ENCODE peak calls at places on chromosome 1, in seven cellular contexts. I, X, T, U, Y, L and Q are unnamed samples. For H3K9me3, the result is how much of the 10 kb centered on the place peaks cover.

GRCh38 chr1:111378806-111379205 is 48.7 kb downstream of the OVGP1 start:
- DNase-seq in I (no peak), X (no peak), T (no peak), U (no peak), Y (no peak), L (no peak), Q (no peak)

GRCh38 chr1:215081566-215082531 is 688 bp upstream of the KCNK2 start:
- DNase-seq in I (no peak), X (peak), T (no peak), U (no peak), Y (no peak), L (no peak), Q (peak)

GRCh38 chr1:9473032-9473792 is 66.1 kb upstream of the SLC25A33 start:
- DNase-seq in I (peak), X (no peak), T (peak), U (no peak), Y (no peak), L (peak), Q (peak)

GRCh38 chr1:156743367-156744302 is 2.7 kb upstream of the MRPL24 start:
- DNase-seq in I (no peak), X (no peak), T (no peak), U (no peak), Y (no peak), L (no peak), Q (no peak)

GRCh38 chr1:173122958-173123852 is 72.5 kb upstream of the TNFSF18 start:
- DNase-seq in I (peak), X (peak), T (peak), U (peak), Y (no peak), L (peak), Q (peak)

GRCh38 chr1:199742547-199742946 is 285.0 kb upstream of the NR5A2 start:
- DNase-seq in I (no peak), X (no peak), T (no peak), U (no peak), Y (no peak), L (peak), Q (no peak)

GRCh38 chr1:76726251-76726650 is 141.0 kb upstream of the ST6GALNAC5 start:
- DNase-seq in I (no peak), X (no peak), T (no peak), U (no peak), Y (no peak), L (no peak), Q (no peak)

GRCh38 chr1:113683384-113684152 is 75.7 kb downstream of the PHTF1 start:
- DNase-seq in I (no peak), X (no peak), T (no peak), U (no peak), Y (no peak), L (no peak), Q (no peak)

GRCh38 chr1:175630076-175630475 is 113.3 kb downstream of the TNR start:
- DNase-seq in I (no peak), X (no peak), T (no peak), U (no peak), Y (no peak), L (no peak), Q (no peak)

GRCh38 chr1:175322109-175322508 is 129.5 kb upstream of the KIAA0040 start:
- DNase-seq in I (no peak), X (no peak), T (no peak), U (no peak), Y (no peak), L (no peak), Q (no peak)

GRCh38 chr1:176241385-176242015 is 34.4 kb upstream of the COP1 start:
- DNase-seq in I (no peak), X (no peak), T (no peak), U (no peak), Y (no peak), L (peak), Q (no peak)

GRCh38 chr1:211541715-211542477 is 37.1 kb downstream of the SLC30A1 start:
- DNase-seq in I (no peak), X (peak), T (no peak), U (no peak), Y (no peak), L (no peak), Q (no peak)

GRCh38 chr1:56577859-56578663 is 1.3 kb downstream of the PLPP3 start:
- DNase-seq in I (peak), X (peak), T (peak), U (peak), Y (no peak), L (no peak), Q (peak)

GRCh38 chr1:181119076-181119989 is 30.8 kb downstream of the IER5 start:
- DNase-seq in I (no peak), X (no peak), T (no peak), U (no peak), Y (no peak), L (no peak), Q (no peak)

GRCh38 chr1:94389298-94389697 is 28.9 kb upstream of the ABCD3 start:
- DNase-seq in I (no peak), X (no peak), T (no peak), U (no peak), Y (no peak), L (no peak), Q (no peak)

GRCh38 chr1:15993666-15994065 is 10.4 kb upstream of the SRARP start:
- DNase-seq in I (no peak), X (no peak), T (no peak), U (no peak), Y (no peak), L (no peak), Q (no peak)

GRCh38 chr1:40385437-40386310 is 12.1 kb downstream of the SMAP2 start:
- DNase-seq in I (no peak), X (no peak), T (no peak), U (no peak), Y (peak), L (no peak), Q (no peak)

GRCh38 chr1:201933840-201934430 is 12.4 kb downstream of the LMOD1 start:
- DNase-seq in I (no peak), X (no peak), T (no peak), U (no peak), Y (no peak), L (no peak), Q (no peak)

GRCh38 chr1:150619576-150620509 is 9.6 kb downstream of the ENSA start:
- DNase-seq in I (no peak), X (no peak), T (no peak), U (no peak), Y (peak), L (no peak), Q (no peak)

GRCh38 chr1:116252785-116253184 is 120.3 kb upstream of the ATP1A1 start:
- DNase-seq in I (no peak), X (no peak), T (no peak), U (no peak), Y (no peak), L (no peak), Q (no peak)

GRCh38 chr1:87805661-87806376 is 477.1 kb downstream of the LMO4 start:
- DNase-seq in I (no peak), X (no peak), T (no peak), U (no peak), Y (no peak), L (peak), Q (no peak)

GRCh38 chr1:37034301-37035013 is at the start of gene GRIK3:
- DNase-seq in I (no peak), X (no peak), T (no peak), U (no peak), Y (no peak), L (no peak), Q (no peak)

GRCh38 chr1:231016234-231016633 is 23.8 kb downstream of the FAM89A start:
- DNase-seq in I (no peak), X (no peak), T (no peak), U (no peak), Y (no peak), L (no peak), Q (no peak)

GRCh38 chr1:43597028-43597427 is 52.9 kb upstream of the KDM4A start:
- DNase-seq in I (no peak), X (no peak), T (no peak), U (no peak), Y (no peak), L (no peak), Q (no peak)

GRCh38 chr1:9280015-9280860 is 12.5 kb upstream of the SPSB1 start:
- DNase-seq in I (no peak), X (peak), T (no peak), U (no peak), Y (no peak), L (no peak), Q (peak)

GRCh38 chr1:69534829-69535228 is 32.9 kb upstream of the LRRC7 start:
- DNase-seq in I (no peak), X (no peak), T (no peak), U (no peak), Y (no peak), L (no peak), Q (no peak)

DNA sequence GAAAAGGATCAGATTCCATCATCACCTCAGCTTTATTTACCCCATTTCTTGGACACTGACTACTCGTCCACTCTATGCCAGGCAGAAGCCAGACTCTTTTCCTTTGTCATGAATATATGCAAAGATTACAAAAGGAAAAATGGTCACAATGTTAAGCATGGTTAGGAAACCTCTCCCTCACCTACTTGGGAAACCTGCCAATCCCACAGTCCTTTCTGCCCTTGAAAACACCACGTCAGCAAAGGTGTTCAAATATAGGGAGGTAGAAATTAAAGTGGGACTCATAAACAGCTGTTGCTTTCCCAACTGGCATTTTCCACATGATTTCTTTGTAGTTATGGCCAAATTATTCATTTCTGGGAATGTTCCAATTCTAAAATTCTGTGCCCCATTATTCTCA is 16.2 kb upstream of the ATP13A2 start:
- DNase-seq in I (no peak), X (no peak), T (no peak), U (no peak), Y (no peak), L (no peak), Q (no peak)
- H3K27ac ChIP-seq in I (no peak), X (peak), T (no peak), U (peak), Y (no peak), L (no peak), Q (no peak)

DNA sequence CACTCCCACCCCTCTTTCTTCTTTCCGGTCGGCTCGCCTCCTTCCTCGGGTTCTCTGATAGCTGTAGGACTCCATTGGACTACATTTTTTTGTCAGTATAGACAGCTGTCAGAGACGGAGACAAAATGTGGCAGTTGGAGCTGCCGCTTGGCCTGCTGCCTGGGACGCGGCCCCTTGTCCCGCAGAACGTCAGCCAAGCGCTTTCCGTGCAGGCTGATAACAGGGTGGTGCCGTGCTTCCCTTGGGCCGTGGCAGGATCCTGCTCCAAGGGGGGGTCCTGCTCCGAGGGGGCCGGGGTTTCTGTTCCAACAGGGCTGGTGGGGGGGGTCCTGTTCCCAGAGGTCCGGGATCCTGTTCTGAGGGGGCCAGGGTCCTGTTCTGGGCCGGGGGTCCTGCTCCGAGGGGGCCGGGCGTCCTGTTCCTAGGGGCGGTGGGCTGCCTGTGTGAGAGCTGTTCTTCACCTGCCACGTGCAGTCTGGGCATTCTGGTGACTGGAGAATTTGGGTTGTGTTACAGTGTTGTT is 4.9 kb downstream of the SKI start:
- DNase-seq in I (no peak), X (peak), T (no peak), U (peak), Y (peak), L (no peak), Q (peak)
- H3K4me3 ChIP-seq in I (peak), X (peak), T (peak), U (peak), Y (peak), L (peak), Q (peak)

GRCh38 chr1:226954337-226954736 is 14.2 kb downstream of the COQ8A start:
- DNase-seq in I (no peak), X (no peak), T (no peak), U (no peak), Y (no peak), L (no peak), Q (no peak)

GRCh38 chr1:226954777-226955176 is 14.7 kb downstream of the COQ8A start:
- DNase-seq in I (no peak), X (no peak), T (no peak), U (no peak), Y (no peak), L (no peak), Q (no peak)

GRCh38 chr1:226957714-226958113 is 17.6 kb downstream of the COQ8A start:
- DNase-seq in I (no peak), X (no peak), T (no peak), U (no peak), Y (no peak), L (no peak), Q (no peak)

GRCh38 chr1:226958300-226958699 is 18.2 kb downstream of the COQ8A start:
- DNase-seq in I (no peak), X (peak), T (no peak), U (no peak), Y (no peak), L (no peak), Q (no peak)

DNA sequence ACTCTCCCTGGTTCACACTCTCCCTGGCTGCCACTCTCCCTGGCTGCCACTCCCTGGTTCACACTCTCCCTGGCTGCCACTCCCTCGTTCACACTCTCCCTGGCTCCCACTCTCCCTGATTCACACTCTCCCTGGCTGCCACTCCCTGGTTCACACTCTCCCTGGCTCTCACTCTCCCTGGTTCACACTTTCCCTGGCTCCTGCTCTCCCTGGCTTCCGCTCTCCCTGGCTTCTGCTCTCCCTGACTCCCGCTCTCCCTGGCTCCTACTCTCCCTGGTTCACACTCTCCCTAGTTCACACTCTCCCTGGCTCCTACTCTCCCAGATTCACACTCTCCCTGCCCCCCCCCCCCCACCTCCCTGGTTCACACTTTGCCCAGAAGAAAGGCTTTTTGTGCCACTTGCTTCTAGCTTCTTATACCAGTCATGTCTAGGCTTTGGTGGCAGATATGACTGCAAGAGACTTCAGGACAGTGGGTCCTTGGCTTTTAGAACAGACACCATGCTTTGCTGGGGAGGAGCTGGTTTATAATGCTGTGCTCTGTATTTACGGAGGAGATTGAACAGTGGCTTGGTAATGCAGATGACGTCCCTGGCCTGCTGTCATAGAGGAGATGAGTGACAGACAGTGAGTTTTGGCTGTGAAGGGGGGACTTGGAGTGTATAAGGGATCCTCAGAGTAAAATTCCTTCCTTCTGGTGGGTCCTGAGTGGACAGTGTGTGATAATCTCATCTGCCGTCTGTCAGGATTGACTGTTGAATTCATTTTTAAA is 17.0 kb downstream of the COQ8A start:
- DNase-seq in I (no peak), X (no peak), T (no peak), U (no peak), Y (no peak), L (no peak), Q (no peak)
- H3K9me3 ChIP-seq in I (under half), X (under half), T (under half), U (under half), Y (under half), L (under half), Q (under half)

DNA sequence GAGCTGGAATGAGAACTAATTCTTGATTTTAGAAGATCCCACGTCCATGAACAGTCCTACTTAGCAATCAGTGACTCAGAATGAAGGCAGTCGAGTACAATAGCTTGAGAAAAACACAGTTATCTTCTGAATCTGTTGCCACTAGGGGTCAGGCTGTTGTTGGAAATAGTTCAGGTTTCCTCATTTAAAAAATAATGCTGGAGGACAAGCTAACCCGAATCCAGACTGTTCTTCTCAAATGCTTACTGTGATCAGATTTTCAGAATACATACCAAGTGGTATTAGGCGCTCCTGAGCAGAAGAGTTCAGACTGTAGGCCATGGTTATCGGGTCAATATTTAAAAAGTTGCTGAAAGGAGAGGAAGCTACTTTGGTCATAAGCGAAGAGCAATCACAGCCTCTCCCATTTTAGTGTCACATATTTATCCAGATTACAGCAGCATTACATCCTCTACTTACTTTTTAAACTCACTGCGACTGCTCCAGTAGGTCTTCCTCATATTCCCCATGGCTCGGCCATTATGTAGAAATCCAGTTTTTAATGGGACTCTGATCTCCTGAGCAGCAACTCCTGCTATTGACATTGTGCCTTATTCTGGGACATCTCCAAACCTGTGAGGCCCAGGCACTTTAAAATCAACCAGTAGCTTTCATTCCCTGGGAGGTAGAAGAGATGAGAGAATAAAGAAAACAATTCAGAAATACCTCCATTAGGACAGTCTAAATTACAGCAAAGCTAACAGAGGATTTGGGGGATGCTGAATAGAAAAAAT is 10.9 kb downstream of the ERRFI1 start:
- DNase-seq in I (no peak), X (no peak), T (no peak), U (no peak), Y (peak), L (no peak), Q (no peak)
- H3K27ac ChIP-seq in I (peak), X (peak), T (peak), U (peak), Y (no peak), L (peak), Q (peak)